ENCODE peak calls at places on chromosomes 12 and 14, in seven cellular contexts. L is LHCN-M2, H is MM.1S, W is COR-L47, Z is HFF-Myc, O is EH, G is NCI-H69. Y is an unnamed sample.

GRCh38 chr14:50901361-50901760 is 29.5 kb downstream of the ABHD12B start:
- DNase-seq in L (no peak), H (no peak), W (no peak), Z (no peak), O (no peak), G (no peak), Y (no peak)

GRCh38 chr14:92945959-92946846 is 23.3 kb downstream of the CHGA start:
- DNase-seq in L (peak; percentile 58), H (no peak), W (peak; percentile 59), Z (peak; percentile 22), O (peak; percentile 71), G (peak; percentile 40), Y (peak; percentile 77)

GRCh38 chr12:45343269-45344051 is 127.6 kb downstream of the ANO6 start:
- DNase-seq in L (peak; percentile 64), H (no peak), W (no peak), Z (peak; percentile 32), O (peak; percentile 86), G (no peak), Y (no peak)

GRCh38 chr12:47774664-47775063 is 1.6 kb downstream of the SLC48A1 start:
- DNase-seq in L (no peak), H (no peak), W (no peak), Z (no peak), O (no peak), G (no peak), Y (no peak)

GRCh38 chr12:92224685-92225331 is 79.2 kb upstream of the BTG1 start:
- DNase-seq in L (peak; percentile 43), H (no peak), W (no peak), Z (no peak), O (peak; percentile 80), G (peak; percentile 29), Y (no peak)

GRCh38 chr12:52146822-52147366 is 44.9 kb downstream of the KRT80 start:
- DNase-seq in L (no peak), H (no peak), W (no peak), Z (no peak), O (no peak), G (no peak), Y (no peak)

GRCh38 chr12:42468341-42468821 is 121.2 kb downstream of the PRICKLE1 start:
- DNase-seq in L (no peak), H (peak; percentile 66), W (no peak), Z (no peak), O (no peak), G (no peak), Y (no peak)

GRCh38 chr14:34018125-34018524 is 67.3 kb upstream of the EGLN3 start:
- DNase-seq in L (no peak), H (no peak), W (no peak), Z (no peak), O (no peak), G (no peak), Y (no peak)

GRCh38 chr14:102235275-102235897 is 69.6 kb downstream of the MOK start:
- DNase-seq in L (peak; percentile 73), H (peak; percentile 66), W (peak; percentile 86), Z (no peak), O (peak; percentile 86), G (peak; percentile 87), Y (peak; percentile 88)

GRCh38 chr12:69101505-69101904 is 137.9 kb upstream of the CPSF6 start:
- DNase-seq in L (peak; percentile 86), H (no peak), W (no peak), Z (no peak), O (no peak), G (peak; percentile 77), Y (no peak)

GRCh38 chr14:70660967-70661871 is 19.5 kb downstream of the TTC9 start:
- DNase-seq in L (no peak), H (no peak), W (no peak), Z (no peak), O (no peak), G (peak; percentile 71), Y (no peak)

GRCh38 chr12:133023566-133023965 is 13.7 kb upstream of the ZNF84 start:
- DNase-seq in L (no peak), H (no peak), W (no peak), Z (no peak), O (no peak), G (no peak), Y (no peak)

GRCh38 chr14:55129428-55130193 is 559 bp downstream of the LGALS3 start:
- DNase-seq in L (peak; percentile 74), H (peak; percentile 7), W (peak; percentile 8), Z (no peak), O (peak; percentile 77), G (peak; percentile 66), Y (peak; percentile 86)

GRCh38 chr12:117044790-117045174 is 54.4 kb downstream of the TESC start:
- DNase-seq in L (no peak), H (no peak), W (no peak), Z (no peak), O (no peak), G (no peak), Y (no peak)

GRCh38 chr12:47391566-47391965 is 311.8 kb upstream of the AMIGO2 start:
- DNase-seq in L (no peak), H (no peak), W (no peak), Z (no peak), O (no peak), G (no peak), Y (no peak)

GRCh38 chr14:35121026-35121886 is 534 bp downstream of the PPP2R3C start:
- DNase-seq in L (peak; percentile 15), H (no peak), W (no peak), Z (no peak), O (peak; percentile 36), G (peak; percentile 56), Y (peak; percentile 66)

GRCh38 chr12:2669560-2669959 is 125.2 kb upstream of the FKBP4 start:
- DNase-seq in L (no peak), H (no peak), W (no peak), Z (no peak), O (no peak), G (no peak), Y (no peak)

Y was measured in upper lobe of right lung.